ENCODE peak calls at places on chromosome 12, in ten cellular contexts. H is right cardiac atrium; Y is SHP77; G is AG04450; O is mesenchymal stem cell; U is activated CD8-positive, alpha-beta memory T cell treated with anti-CD3 and anti-CD28 coated beads for 1 hour; E is PC-9; T is kidney tubule cell; C is T1000; L is choroid plexus epithelial cell. A is an unnamed sample.
A peak's percentile ranks its signal among the peaks of the same experiment; 100 is the strongest.

GRCh38 chr12:65895759-65896656 is 71.7 kb downstream of the HMGA2 start:
- DNase-seq in U (no peak), C (no peak), H (no peak), G (no peak), T (peak; percentile 83), O (peak; percentile 40), E (no peak), L (no peak), Y (no peak), A (no peak)

GRCh38 chr12:96452271-96452922 is 37.0 kb upstream of the CFAP54 start:
- DNase-seq in O (no peak), U (no peak), Y (no peak), L (no peak), T (no peak), E (peak; percentile 77), C (no peak), G (no peak), H (no peak), A (no peak)

GRCh38 chr12:89448526-89448925 is 76.1 kb downstream of the GALNT4 start:
- DNase-seq in L (no peak), H (no peak), C (no peak), T (no peak), O (no peak), E (no peak), U (no peak), G (no peak), Y (no peak), A (no peak)

GRCh38 chr12:124233041-124233836 is 61.7 kb upstream of the RFLNA start:
- DNase-seq in C (peak; percentile 25), Y (no peak), T (peak; percentile 95), O (peak; percentile 94), U (no peak), E (no peak), H (no peak), G (peak; percentile 15), L (peak; percentile 85), A (no peak)

GRCh38 chr12:56684745-56685369 is 3.2 kb downstream of the PTGES3 start:
- DNase-seq in L (no peak), E (no peak), G (no peak), Y (no peak), T (peak; percentile 28), U (no peak), O (peak; percentile 26), H (no peak), C (no peak), A (peak; percentile 45)

GRCh38 chr12:76049575-76050251 is 18.1 kb upstream of the PHLDA1 start:
- DNase-seq in U (no peak), E (no peak), C (no peak), H (no peak), Y (no peak), G (no peak), L (no peak), O (no peak), T (no peak), A (no peak)

GRCh38 chr12:132251310-132251709 is 78.1 kb downstream of the GALNT9 start:
- DNase-seq in E (no peak), T (no peak), O (no peak), U (no peak), G (no peak), C (no peak), H (peak; percentile 35), L (no peak), Y (no peak), A (no peak)

GRCh38 chr12:25087596-25087995 is 107.4 kb downstream of the DNAI7 start:
- DNase-seq in C (no peak), U (no peak), T (no peak), L (no peak), Y (no peak), G (no peak), H (no peak), E (no peak), O (no peak), A (no peak)

A was measured in right lobe of liver.